ENCODE peak calls at places on chromosomes 11 and 22, in four cellular contexts. D is body of pancreas, H is breast epithelium, P is IMR-90. V is an unnamed sample. For H3K36me3, the result is how much of the 10 kb centered on the place peaks cover.

GRCh38 chr11:31387379-31387778 is 17.7 kb downstream of the DNAJC24 start:
- DNase-seq in P (peak), H (no peak), D (no peak), V (no peak)

GRCh38 chr22:17906978-17907730 is 117.2 kb downstream of the MICAL3 start:
- DNase-seq in D (no peak), H (no peak), P (no peak), V (no peak)

GRCh38 chr11:106879029-106879428 is 139.2 kb downstream of the GUCY1A2 start:
- DNase-seq in D (no peak), P (no peak), H (no peak), V (no peak)

GRCh38 chr11:385594-386351 is 8.2 kb upstream of the PKP3 start:
- DNase-seq in P (no peak), H (no peak), D (no peak), V (no peak)

GRCh38 chr11:43905788-43906187 is 25.2 kb downstream of the ALKBH3 start:
- DNase-seq in H (no peak), D (no peak), P (peak), V (peak)

GRCh38 chr11:34508514-34508913 is 5.1 kb downstream of the ELF5 start:
- DNase-seq in P (peak), D (no peak), H (no peak), V (no peak)

GRCh38 chr11:123407124-123407995 is 22.7 kb upstream of the GRAMD1B start:
- DNase-seq in P (peak), H (no peak), D (peak), V (peak)

GRCh38 chr11:94767701-94768601 is at the start of gene AMOTL1:
- DNase-seq in H (peak), D (peak), P (peak), V (peak)

GRCh38 chr11:70048279-70049024 is 29.7 kb upstream of the ANO1 start:
- DNase-seq in D (no peak), H (peak), P (no peak), V (no peak)

GRCh38 chr11:13277719-13278619 is at the start of gene BMAL1:
- DNase-seq in D (no peak), H (peak), P (no peak), V (peak)

GRCh38 chr11:118896921-118897591 is 13.4 kb downstream of the CXCR5 start:
- DNase-seq in P (no peak), H (no peak), D (no peak), V (no peak)

GRCh38 chr11:2259466-2259830 is 10.9 kb downstream of the ASCL2 start:
- DNase-seq in H (peak), P (no peak), D (no peak), V (peak)

GRCh38 chr11:120819437-120819836 is 204.5 kb upstream of the TBCEL start:
- DNase-seq in D (no peak), H (no peak), P (no peak), V (no peak)

GRCh38 chr22:31289335-31289734 is 3.0 kb downstream of the PIK3IP1 start:
- DNase-seq in P (no peak), H (no peak), D (no peak), V (no peak)

GRCh38 chr11:131687291-131688055 is 317.1 kb downstream of the NTM start:
- DNase-seq in D (no peak), P (no peak), H (no peak), V (no peak)

GRCh38 chr11:35061516-35062440 is 77.2 kb upstream of the CD44 start:
- DNase-seq in H (no peak), P (no peak), D (no peak), V (no peak)

GRCh38 chr22:35835998-35836691 is 118.5 kb downstream of the APOL5 start:
- DNase-seq in P (peak), D (peak), H (no peak), V (peak)

GRCh38 chr22:36355894-36356293 is 31.9 kb downstream of the MYH9 start:
- DNase-seq in H (no peak), D (no peak), P (no peak), V (no peak)

GRCh38 chr11:75077316-75077715 is 19.4 kb downstream of the OR2AT4 start:
- DNase-seq in H (no peak), P (peak), D (no peak), V (no peak)

GRCh38 chr11:119777940-119778339 is 48.9 kb upstream of the NECTIN1 start:
- DNase-seq in D (no peak), P (no peak), H (no peak), V (no peak)

GRCh38 chr11:67279589-67280340 is 9.3 kb upstream of the ANKRD13D start:
- DNase-seq in D (no peak), H (no peak), P (no peak), V (no peak)

GRCh38 chr22:44975444-44976262 is 34.2 kb downstream of the PHF21B start:
- DNase-seq in P (peak), D (peak), H (peak), V (peak)

GRCh38 chr11:76408171-76408965 is 27.2 kb downstream of the GVQW3 start:
- DNase-seq in D (no peak), P (no peak), H (no peak), V (no peak)

GRCh38 chr22:22195265-22196017 is 49.1 kb upstream of the VPREB1 start:
- DNase-seq in P (peak), H (peak), D (peak), V (peak)

GRCh38 chr22:21447694-21448402 is 19.3 kb upstream of the TMEM191C start:
- DNase-seq in H (peak), D (peak), P (no peak), V (peak)

GRCh38 chr11:12162652-12163051 is 52.3 kb downstream of the MICAL2 start:
- DNase-seq in P (no peak), D (no peak), H (no peak), V (no peak)
- H3K27ac ChIP-seq in P (peak), D (no peak), H (peak), V (peak)

GRCh38 chr11:64856382-64857227 is 12.2 kb upstream of the CDC42BPG start:
- DNase-seq in P (peak), H (no peak), D (no peak), V (no peak)

GRCh38 chr11:64859542-64860414 is 15.3 kb upstream of the CDC42BPG start:
- DNase-seq in P (no peak), H (no peak), D (no peak), V (no peak)

GRCh38 chr11:64861227-64861970 is 16.9 kb upstream of the CDC42BPG start:
- DNase-seq in H (no peak), D (no peak), P (no peak), V (no peak)

GRCh38 chr11:64857485-64857884 is 13.0 kb upstream of the CDC42BPG start:
- DNase-seq in D (no peak), P (no peak), H (no peak), V (no peak)

DNA sequence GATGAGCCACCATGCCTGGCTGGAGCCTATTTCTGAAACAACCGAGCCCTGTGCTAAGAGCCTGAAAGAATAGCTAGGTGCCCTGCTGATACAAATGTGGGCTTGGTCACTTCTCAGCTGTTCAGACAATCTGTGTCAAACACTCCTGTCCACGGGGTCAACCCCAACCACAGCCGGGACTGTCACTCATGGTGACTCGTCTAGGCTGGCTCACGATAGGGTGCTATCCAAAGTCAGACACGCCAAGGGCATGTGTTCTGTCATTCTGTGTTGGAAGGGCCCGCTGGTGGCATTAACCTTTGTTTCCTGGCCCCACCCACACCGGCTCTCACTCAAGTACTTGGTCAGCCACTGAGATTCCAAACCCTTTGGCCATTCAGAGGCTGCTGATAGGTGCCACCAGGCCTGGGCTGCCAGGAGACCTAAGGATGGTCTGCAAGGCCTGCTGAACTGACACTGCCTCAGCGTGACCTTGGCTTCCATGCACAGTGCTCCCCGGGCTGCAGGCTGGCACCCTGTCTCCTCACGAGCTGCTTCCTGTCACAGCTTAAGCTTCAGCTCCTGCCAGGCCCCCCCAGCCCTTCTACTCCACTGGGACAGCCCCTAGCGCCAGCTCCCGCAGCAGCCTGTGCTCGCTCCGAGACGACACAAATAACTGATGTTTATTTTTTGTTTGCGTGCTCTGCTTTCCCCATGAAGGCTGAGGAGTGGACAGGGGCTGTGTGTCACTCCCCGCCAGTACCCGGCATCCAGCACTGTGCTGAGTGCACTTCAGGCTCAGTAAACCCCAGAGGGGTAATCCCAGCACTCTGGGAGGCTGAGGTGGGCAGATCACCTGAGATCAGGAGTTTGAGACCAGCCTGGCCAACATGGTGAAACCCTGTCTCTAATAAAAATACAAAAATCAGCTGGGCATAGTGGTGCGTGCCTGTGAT is 14.3 kb upstream of the CDC42BPG start:
- DNase-seq in D (no peak), H (no peak), P (no peak), V (peak)
- TF ChIP-seq POLR2A in D (no peak), H (no peak), P (no peak), V (no peak)

GRCh38 chr11:17102447-17102846 is 25.0 kb upstream of the RPS13 start:
- DNase-seq in P (no peak), D (no peak), H (no peak), V (no peak)

GRCh38 chr11:17098038-17098437 is 20.6 kb upstream of the RPS13 start:
- DNase-seq in H (no peak), P (no peak), D (no peak), V (no peak)

DNA sequence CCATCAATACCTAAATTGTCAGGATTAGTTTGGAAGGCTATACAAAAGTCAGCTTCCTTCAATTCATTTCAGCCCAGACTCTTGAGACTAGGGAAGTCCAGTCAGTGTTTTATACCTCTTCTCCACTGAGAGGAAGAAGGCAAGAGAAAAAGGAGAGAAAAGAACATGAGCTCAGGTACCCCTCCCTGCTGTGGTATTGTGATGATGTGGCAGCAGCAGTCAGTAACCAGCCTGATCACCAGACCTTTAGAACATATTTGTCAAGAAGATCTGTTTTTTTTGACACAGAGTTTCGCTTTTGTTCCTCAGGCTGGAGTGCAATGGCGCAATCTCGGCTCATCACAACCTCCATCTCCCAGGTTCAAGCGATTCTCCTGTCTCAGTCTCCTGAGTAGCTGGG is 21.2 kb upstream of the RPS13 start:
- DNase-seq in H (no peak), P (no peak), D (no peak), V (no peak)
- H3K36me3 ChIP-seq in H (under half), P (under half), D (under half), V (under half)

GRCh38 chr11:8222820-8223512 is 40.7 kb downstream of the LMO1 start:
- DNase-seq in H (no peak), D (no peak), P (no peak), V (no peak)
- H3K27ac ChIP-seq in H (no peak), D (no peak), P (no peak), V (no peak)

GRCh38 chr11:117201906-117202305 is 2.7 kb downstream of the TAGLN start:
- DNase-seq in P (no peak), H (no peak), D (no peak), V (no peak)

GRCh38 chr11:117201516-117201866 is 2.3 kb downstream of the TAGLN start:
- DNase-seq in H (no peak), P (no peak), D (no peak), V (no peak)

GRCh38 chr11:117202386-117203068 is 3.4 kb downstream of the TAGLN start:
- DNase-seq in D (no peak), H (no peak), P (no peak), V (no peak)

GRCh38 chr11:117199916-117200812 is 994 bp downstream of the TAGLN start:
- DNase-seq in H (no peak), P (no peak), D (no peak), V (no peak)

DNA sequence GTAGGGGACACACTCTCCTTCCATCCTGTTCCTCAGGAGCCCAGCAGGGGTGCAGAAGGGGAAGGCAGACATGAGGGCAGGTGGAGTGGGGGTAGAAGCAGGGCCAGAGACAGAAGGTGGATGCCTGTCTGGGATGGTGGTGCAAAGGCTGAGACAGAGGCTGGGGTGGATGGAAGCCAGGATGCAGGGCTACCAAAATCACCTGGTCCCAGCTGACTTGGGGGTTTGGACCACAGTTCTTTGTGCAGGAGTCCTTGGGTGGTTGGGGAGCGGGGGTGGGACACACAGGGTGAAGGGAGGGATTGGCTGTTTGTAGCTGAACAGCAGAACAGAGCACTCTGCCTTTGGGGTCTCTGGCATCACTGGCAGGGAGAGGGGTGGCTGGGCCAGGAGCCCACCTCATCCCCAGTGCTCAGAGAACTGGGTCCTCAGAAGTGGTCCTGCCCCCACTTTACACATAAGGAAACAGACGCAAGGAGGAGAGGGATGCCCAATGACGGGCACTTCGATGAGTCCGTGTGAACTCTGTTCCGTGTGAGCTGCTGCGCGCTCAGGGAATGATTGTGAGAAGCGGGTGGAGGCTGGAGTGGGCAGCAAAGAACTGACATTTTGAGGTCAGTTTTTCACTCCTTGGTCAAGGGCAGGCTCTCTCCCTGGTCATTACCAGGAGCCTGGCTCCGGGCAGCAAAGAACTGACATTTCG is 1.8 kb downstream of the TAGLN start:
- DNase-seq in H (no peak), D (no peak), P (peak), V (no peak)
- TF ChIP-seq POLR2A in H (no peak), D (no peak), P (peak), V (no peak)

GRCh38 chr11:101438126-101438525 is 145.7 kb downstream of the TRPC6 start:
- DNase-seq in H (no peak), P (no peak), D (no peak), V (no peak)

GRCh38 chr11:101441747-101442146 is 142.1 kb downstream of the TRPC6 start:
- DNase-seq in P (no peak), D (peak), H (peak), V (no peak)

GRCh38 chr11:101436511-101437142 is 147.2 kb downstream of the TRPC6 start:
- DNase-seq in H (no peak), P (peak), D (peak), V (peak)

GRCh38 chr11:101442171-101442570 is 141.6 kb downstream of the TRPC6 start:
- DNase-seq in H (no peak), D (no peak), P (peak), V (no peak)

GRCh38 chr11:101439488-101439887 is 144.3 kb downstream of the TRPC6 start:
- DNase-seq in H (no peak), P (no peak), D (no peak), V (no peak)
- H3K36me3 ChIP-seq in H (under half), P (under half), D (under half), V (under half)